ENCODE peak calls at places on chromosome 2, in seven cellular contexts. Z is fibroblast of the conjunctiva; O is activated CD4-positive, alpha-beta T cell treated with anti-CD3 and anti-CD28 coated beads, Interleukin-2, amount 50 U/mL, for 4 hours; K is cardiac muscle cell; S is NCI-H1694; G is T-helper 2 cell; W is cardiac fibroblast. L is an unnamed sample.

GRCh38 chr2:213157242-213157641 is 5.8 kb upstream of the IKZF2 start:
- DNase-seq in O (no peak), Z (no peak), S (no peak), G (no peak), K (no peak), W (no peak), L (no peak)

GRCh38 chr2:124985210-124985760 is 960.2 kb downstream of the CNTNAP5 start:
- DNase-seq in O (no peak), Z (peak), W (no peak), S (no peak), K (no peak), G (no peak), L (no peak)

GRCh38 chr2:29902356-29902755 is 19.0 kb downstream of the ALK start:
- DNase-seq in K (peak), S (no peak), O (no peak), W (no peak), G (no peak), Z (no peak), L (no peak)

GRCh38 chr2:3459185-3460015 is 59.9 kb downstream of the ADI1 start:
- DNase-seq in K (peak), Z (no peak), W (no peak), S (no peak), G (no peak), O (no peak), L (no peak)

GRCh38 chr2:40439473-40439872 is 12.4 kb downstream of the SLC8A1 start:
- DNase-seq in K (no peak), G (no peak), O (no peak), S (no peak), Z (no peak), W (no peak), L (no peak)

GRCh38 chr2:195038158-195038557 is 618.9 kb upstream of the SLC39A10 start:
- DNase-seq in G (no peak), W (no peak), O (no peak), K (no peak), S (no peak), Z (no peak), L (no peak)

GRCh38 chr2:28477645-28478044 is 18.2 kb upstream of the PLB1 start:
- DNase-seq in G (no peak), Z (no peak), K (no peak), O (no peak), S (no peak), W (no peak), L (no peak)

GRCh38 chr2:214481204-214481603 is 70.3 kb downstream of the VWC2L start:
- DNase-seq in S (no peak), W (peak), O (no peak), Z (peak), K (peak), G (no peak), L (peak)

GRCh38 chr2:218280260-218280870 is 10.0 kb downstream of the PNKD start:
- DNase-seq in Z (no peak), G (no peak), O (no peak), W (no peak), K (no peak), S (no peak), L (no peak)

GRCh38 chr2:204665244-204665643 is 120.0 kb downstream of the PARD3B start:
- DNase-seq in G (no peak), K (no peak), W (peak), S (no peak), Z (no peak), O (no peak), L (no peak)

GRCh38 chr2:171893196-171893823 is 734 bp downstream of the SLC25A12 start:
- DNase-seq in Z (no peak), O (no peak), K (no peak), G (no peak), W (peak), S (no peak), L (no peak)

GRCh38 chr2:195559431-195559914 is 97.6 kb upstream of the SLC39A10 start:
- DNase-seq in Z (no peak), W (peak), G (peak), K (no peak), O (peak), S (no peak), L (peak)

GRCh38 chr2:51218057-51218456 is 186.1 kb upstream of the NRXN1 start:
- DNase-seq in G (no peak), W (no peak), O (no peak), S (no peak), Z (no peak), K (no peak), L (peak)

GRCh38 chr2:62505649-62506420 is at the start of gene TMEM17:
- DNase-seq in O (no peak), G (no peak), Z (peak), K (peak), W (peak), S (peak), L (peak)

GRCh38 chr2:53373126-53373525 is 394.5 kb upstream of the CHAC2 start:
- DNase-seq in O (no peak), G (no peak), Z (no peak), K (no peak), S (no peak), W (no peak), L (no peak)

GRCh38 chr2:237143676-237144440 is 58.2 kb downstream of the COPS8 start:
- DNase-seq in O (no peak), W (peak), Z (peak), K (no peak), G (no peak), S (no peak), L (no peak)

GRCh38 chr2:229780856-229781773 is 66.8 kb upstream of the DNER start:
- DNase-seq in S (peak), O (no peak), K (peak), Z (peak), G (no peak), W (peak), L (peak)

GRCh38 chr2:70514612-70515055 is 39.0 kb downstream of the TGFA start:
- DNase-seq in K (peak), Z (no peak), W (no peak), G (no peak), O (no peak), S (no peak), L (no peak)

GRCh38 chr2:241339839-241340471 is 16.1 kb upstream of the FARP2 start:
- DNase-seq in W (no peak), O (no peak), K (no peak), S (no peak), Z (no peak), G (no peak), L (no peak)

GRCh38 chr2:3535794-3536681 is 16.7 kb upstream of the ADI1 start:
- DNase-seq in G (no peak), W (peak), K (no peak), Z (peak), S (no peak), O (no peak), L (peak)

GRCh38 chr2:149421791-149422190 is 91.4 kb downstream of the LYPD6 start:
- DNase-seq in W (no peak), O (no peak), G (no peak), S (no peak), Z (no peak), K (no peak), L (no peak)

GRCh38 chr2:156622491-156622890 is 186.3 kb downstream of the GPD2 start:
- DNase-seq in W (no peak), Z (no peak), K (no peak), S (no peak), O (no peak), G (no peak), L (no peak)

GRCh38 chr2:111708478-111708877 is 175.5 kb downstream of the ANAPC1 start:
- DNase-seq in W (no peak), G (no peak), K (no peak), Z (no peak), O (no peak), S (no peak), L (no peak)

GRCh38 chr2:57278451-57278850 is 768.2 kb upstream of the VRK2 start:
- DNase-seq in S (no peak), O (no peak), K (no peak), Z (no peak), W (no peak), G (no peak), L (peak)

GRCh38 chr2:241905716-241906376 is 36.3 kb downstream of the RTP5 start:
- DNase-seq in S (no peak), O (no peak), Z (no peak), K (no peak), G (no peak), W (no peak), L (no peak)

GRCh38 chr2:223315813-223316212 is 263.8 kb downstream of the KCNE4 start:
- DNase-seq in S (no peak), K (no peak), O (no peak), G (no peak), Z (no peak), W (no peak), L (no peak)

GRCh38 chr2:41853427-41854191 is 194.2 kb upstream of the PKDCC start:
- DNase-seq in Z (peak), O (no peak), W (peak), S (peak), K (peak), G (no peak), L (peak)

GRCh38 chr2:71894266-71894665 is 253.4 kb downstream of the CYP26B1 start:
- DNase-seq in W (no peak), Z (no peak), S (no peak), K (no peak), G (no peak), O (no peak), L (no peak)

GRCh38 chr2:241701155-241701404 is 759 bp upstream of the ING5 start:
- DNase-seq in Z (peak), K (no peak), W (no peak), S (peak), O (no peak), G (no peak), L (no peak)

GRCh38 chr2:69075486-69075885 is 62.5 kb downstream of the ANTXR1 start:
- DNase-seq in G (no peak), Z (no peak), O (no peak), W (no peak), S (no peak), K (no peak), L (no peak)

GRCh38 chr2:200297100-200297499 is 9.4 kb upstream of the SPATS2L start:
- DNase-seq in K (no peak), S (no peak), Z (no peak), O (no peak), W (no peak), G (no peak), L (no peak)

GRCh38 chr2:5187283-5187682 is 504.9 kb upstream of the SOX11 start:
- DNase-seq in Z (no peak), O (no peak), K (no peak), G (no peak), S (no peak), W (no peak), L (no peak)

GRCh38 chr2:42567389-42567788 is 1.0 kb upstream of the MTA3 start:
- DNase-seq in W (peak), K (no peak), S (no peak), G (no peak), O (no peak), Z (peak), L (peak)

GRCh38 chr2:237090906-237091305 is 5.2 kb downstream of the COPS8 start:
- DNase-seq in S (no peak), G (no peak), O (no peak), W (peak), Z (no peak), K (no peak), L (no peak)

GRCh38 chr2:84807063-84807485 is 73.8 kb downstream of the TRABD2A start:
- DNase-seq in W (peak), Z (peak), K (no peak), S (no peak), O (no peak), G (no peak), L (peak)

GRCh38 chr2:121233486-121234110 is 51.4 kb downstream of the TFCP2L1 start:
- DNase-seq in S (no peak), O (no peak), Z (no peak), K (no peak), G (no peak), W (no peak), L (no peak)

GRCh38 chr2:10166489-10167295 is 44.2 kb downstream of the RRM2 start:
- DNase-seq in G (no peak), Z (no peak), W (no peak), K (no peak), O (no peak), S (peak), L (no peak)

GRCh38 chr2:206282746-206283145 is 8.3 kb downstream of the ZDBF2 start:
- DNase-seq in Z (no peak), G (no peak), S (no peak), K (no peak), O (no peak), W (no peak), L (no peak)

GRCh38 chr2:95525294-95526035 is 40.9 kb upstream of the TRIM43B start:
- DNase-seq in W (peak), O (no peak), G (no peak), S (no peak), K (no peak), Z (no peak), L (no peak)

L was measured in A673.